ENCODE peak calls at places on chromosomes 7 and 10, in four cellular contexts. One of them, this sample, is unnamed.
A peak's percentile ranks its signal among the peaks of the same experiment; 100 is the strongest.

GRCh38 chr10:109277456-109277855 is 645.9 kb downstream of the XPNPEP1 start:
- DNase-seq in nephron progenitor cell: no peak
- DNase-seq in endothelial cell of umbilical vein: no peak
- DNase-seq in activated CD8-positive, alpha-beta T cell treated with anti-CD3 and anti-CD28 coated beads, Interleukin-2, amount 10 ng/mL, durations not matched to agents 7 days and 5 days: no peak
- DNase-seq in this sample: no peak

GRCh38 chr10:26543567-26544306 is 105.6 kb downstream of the APBB1IP start:
- DNase-seq in activated CD8-positive, alpha-beta T cell treated with anti-CD3 and anti-CD28 coated beads, Interleukin-2, amount 10 ng/mL, durations not matched to agents 7 days and 5 days: peak; percentile 45
- DNase-seq in nephron progenitor cell: no peak
- DNase-seq in endothelial cell of umbilical vein: no peak
- DNase-seq in this sample: no peak

GRCh38 chr7:30040938-30041337 is 12.7 kb downstream of the PLEKHA8 start:
- DNase-seq in nephron progenitor cell: no peak
- DNase-seq in activated CD8-positive, alpha-beta T cell treated with anti-CD3 and anti-CD28 coated beads, Interleukin-2, amount 10 ng/mL, durations not matched to agents 7 days and 5 days: no peak
- DNase-seq in endothelial cell of umbilical vein: no peak
- DNase-seq in this sample: no peak

GRCh38 chr10:44913312-44914079 is 2.4 kb downstream of the TMEM72 start:
- DNase-seq in endothelial cell of umbilical vein: no peak
- DNase-seq in activated CD8-positive, alpha-beta T cell treated with anti-CD3 and anti-CD28 coated beads, Interleukin-2, amount 10 ng/mL, durations not matched to agents 7 days and 5 days: peak; percentile 38
- DNase-seq in nephron progenitor cell: peak; percentile 37
- DNase-seq in this sample: no peak

GRCh38 chr7:122143376-122143750 is 686 bp downstream of the AASS start:
- DNase-seq in endothelial cell of umbilical vein: peak; percentile 64
- DNase-seq in nephron progenitor cell: peak; percentile 50
- DNase-seq in activated CD8-positive, alpha-beta T cell treated with anti-CD3 and anti-CD28 coated beads, Interleukin-2, amount 10 ng/mL, durations not matched to agents 7 days and 5 days: no peak
- DNase-seq in this sample: peak; percentile 68

GRCh38 chr10:11298116-11298515 is 280.4 kb downstream of the CELF2 start:
- DNase-seq in nephron progenitor cell: no peak
- DNase-seq in activated CD8-positive, alpha-beta T cell treated with anti-CD3 and anti-CD28 coated beads, Interleukin-2, amount 10 ng/mL, durations not matched to agents 7 days and 5 days: no peak
- DNase-seq in endothelial cell of umbilical vein: no peak
- DNase-seq in this sample: no peak

GRCh38 chr10:126050301-126050700 is 153.9 kb downstream of the FANK1 start:
- DNase-seq in nephron progenitor cell: no peak
- DNase-seq in activated CD8-positive, alpha-beta T cell treated with anti-CD3 and anti-CD28 coated beads, Interleukin-2, amount 10 ng/mL, durations not matched to agents 7 days and 5 days: no peak
- DNase-seq in endothelial cell of umbilical vein: no peak
- DNase-seq in this sample: no peak

GRCh38 chr10:42962902-42963231 is 114.0 kb upstream of the RET start:
- DNase-seq in nephron progenitor cell: no peak
- DNase-seq in activated CD8-positive, alpha-beta T cell treated with anti-CD3 and anti-CD28 coated beads, Interleukin-2, amount 10 ng/mL, durations not matched to agents 7 days and 5 days: peak; percentile 3
- DNase-seq in endothelial cell of umbilical vein: no peak
- DNase-seq in this sample: peak; percentile 50

GRCh38 chr7:116173051-116174028 is 37.0 kb upstream of the TES start:
- DNase-seq in endothelial cell of umbilical vein: peak; percentile 84
- DNase-seq in activated CD8-positive, alpha-beta T cell treated with anti-CD3 and anti-CD28 coated beads, Interleukin-2, amount 10 ng/mL, durations not matched to agents 7 days and 5 days: peak; percentile 60
- DNase-seq in nephron progenitor cell: peak; percentile 11
- DNase-seq in this sample: no peak

GRCh38 chr7:157497744-157498541 is 161.1 kb downstream of the DNAJB6 start:
- DNase-seq in endothelial cell of umbilical vein: no peak
- DNase-seq in nephron progenitor cell: no peak
- DNase-seq in activated CD8-positive, alpha-beta T cell treated with anti-CD3 and anti-CD28 coated beads, Interleukin-2, amount 10 ng/mL, durations not matched to agents 7 days and 5 days: peak; percentile 16
- DNase-seq in this sample: peak; percentile 40

GRCh38 chr7:88344956-88345832 is 38.5 kb upstream of the STEAP4 start:
- DNase-seq in endothelial cell of umbilical vein: peak; percentile 25
- DNase-seq in nephron progenitor cell: peak; percentile 75
- DNase-seq in activated CD8-positive, alpha-beta T cell treated with anti-CD3 and anti-CD28 coated beads, Interleukin-2, amount 10 ng/mL, durations not matched to agents 7 days and 5 days: peak; percentile 35
- DNase-seq in this sample: peak; percentile 65

GRCh38 chr10:42979730-42980467 is 97.0 kb upstream of the RET start:
- DNase-seq in endothelial cell of umbilical vein: no peak
- DNase-seq in activated CD8-positive, alpha-beta T cell treated with anti-CD3 and anti-CD28 coated beads, Interleukin-2, amount 10 ng/mL, durations not matched to agents 7 days and 5 days: no peak
- DNase-seq in nephron progenitor cell: no peak
- DNase-seq in this sample: peak; percentile 58

GRCh38 chr7:214410-215212 is 22.2 kb downstream of the FAM20C start:
- DNase-seq in endothelial cell of umbilical vein: no peak
- DNase-seq in activated CD8-positive, alpha-beta T cell treated with anti-CD3 and anti-CD28 coated beads, Interleukin-2, amount 10 ng/mL, durations not matched to agents 7 days and 5 days: no peak
- DNase-seq in nephron progenitor cell: no peak
- DNase-seq in this sample: no peak

GRCh38 chr7:25308898-25309521 is 80.7 kb upstream of the NPVF start:
- DNase-seq in nephron progenitor cell: no peak
- DNase-seq in activated CD8-positive, alpha-beta T cell treated with anti-CD3 and anti-CD28 coated beads, Interleukin-2, amount 10 ng/mL, durations not matched to agents 7 days and 5 days: no peak
- DNase-seq in endothelial cell of umbilical vein: no peak
- DNase-seq in this sample: no peak

This sample was measured in sigmoid colon.